ENCODE peak calls at places on chromosome 21, in nine cellular contexts. E is uterus; J is HepG2; G is CD4-positive, alpha-beta T cell; Y is H1; D is ascending aorta; V is AG04450; A is HAP-1; B is left lung. Z is an unnamed sample. For H3K27me3, the result is how much of the 10 kb centered on the place peaks cover.

GRCh38 chr21:46144464-46145070 is 10.8 kb downstream of the FTCD start:
- DNase-seq in D (no peak), E (peak), J (no peak), A (no peak), G (no peak), B (peak), V (no peak), Y (no peak), Z (no peak)

GRCh38 chr21:46399129-46399528 is 59.6 kb upstream of the DIP2A start:
- DNase-seq in J (no peak), A (no peak), V (no peak), E (no peak), G (no peak), D (no peak), Y (no peak), B (peak), Z (no peak)

GRCh38 chr21:17730782-17731181 is 88.4 kb downstream of the C21orf91 start:
- DNase-seq in J (no peak), D (no peak), V (no peak), B (no peak), Y (no peak), E (no peak), G (no peak), A (no peak), Z (no peak)

GRCh38 chr21:26070822-26071425 is 99.6 kb downstream of the APP start:
- DNase-seq in J (no peak), Y (no peak), V (no peak), B (no peak), E (peak), A (peak), D (no peak), G (peak), Z (no peak)

GRCh38 chr21:45013271-45013841 is 61.0 kb upstream of the ADARB1 start:
- DNase-seq in E (no peak), G (no peak), A (no peak), J (peak), B (peak), Y (no peak), V (no peak), D (peak), Z (peak)

GRCh38 chr21:31594279-31594678 is 65.2 kb upstream of the SOD1 start:
- DNase-seq in V (no peak), E (no peak), B (no peak), G (no peak), D (no peak), Y (no peak), A (no peak), J (no peak), Z (no peak)

GRCh38 chr21:35256468-35256988 is 207.4 kb upstream of the RUNX1 start:
- DNase-seq in D (peak), E (peak), J (peak), A (no peak), G (no peak), B (peak), V (peak), Y (no peak), Z (peak)

GRCh38 chr21:45494135-45494850 is 47.9 kb downstream of the SLC19A1 start:
- DNase-seq in E (no peak), J (no peak), B (peak), V (no peak), G (no peak), A (no peak), D (no peak), Y (no peak), Z (no peak)

GRCh38 chr21:31897311-31897710 is 24.5 kb downstream of the HUNK start:
- DNase-seq in G (no peak), B (no peak), Y (no peak), D (no peak), E (peak), V (no peak), J (no peak), A (no peak), Z (peak)

GRCh38 chr21:25562660-25563059 is 44.6 kb downstream of the MRPL39 start:
- DNase-seq in E (no peak), Y (no peak), B (no peak), D (no peak), V (no peak), J (no peak), A (no peak), G (no peak), Z (no peak)

GRCh38 chr21:41149199-41149598 is 18.8 kb upstream of the BACE2 start:
- DNase-seq in V (no peak), E (no peak), D (no peak), G (no peak), Y (no peak), B (no peak), A (no peak), J (no peak), Z (peak)

GRCh38 chr21:41147979-41148355 is 20.0 kb upstream of the BACE2 start:
- DNase-seq in Y (no peak), E (no peak), G (no peak), J (no peak), V (no peak), A (no peak), B (no peak), D (no peak), Z (no peak)

GRCh38 chr21:41152149-41152548 is 15.8 kb upstream of the BACE2 start:
- DNase-seq in J (no peak), E (no peak), G (no peak), Y (no peak), A (no peak), V (no peak), B (no peak), D (no peak), Z (no peak)

GRCh38 chr21:41147096-41147978 is 20.6 kb upstream of the BACE2 start:
- DNase-seq in Y (no peak), V (no peak), E (no peak), J (no peak), B (no peak), D (no peak), A (no peak), G (no peak), Z (peak)

GRCh38 chr21:41148798-41149197 is 19.2 kb upstream of the BACE2 start:
- DNase-seq in A (no peak), J (no peak), D (no peak), Y (no peak), B (no peak), E (no peak), V (no peak), G (no peak), Z (peak)
- H3K27me3 ChIP-seq in A (under half), J (under half), D (under half), Y (under half), B (under half), E (under half), V (under half), G (under half), Z (under half)

GRCh38 chr21:41744028-41744940 is 22.6 kb downstream of the RIPK4 start:
- DNase-seq in G (no peak), A (no peak), D (no peak), E (no peak), J (no peak), Y (no peak), B (no peak), V (no peak), Z (no peak)
- H3K27me3 ChIP-seq in G (under half), A (under half), D (under half), E (under half), J (under half), Y (under half), B (under half), V (under half), Z (under half)

GRCh38 chr21:39082656-39083376 is 100.4 kb downstream of the PSMG1 start:
- DNase-seq in Y (no peak), E (peak), A (no peak), G (no peak), J (peak), V (no peak), B (no peak), D (no peak), Z (peak)
- H3K27me3 ChIP-seq in Y (under half), E (under half), A (under half), G (under half), J (under half), V (under half), B (under half), D (under half), Z (under half)

DNA sequence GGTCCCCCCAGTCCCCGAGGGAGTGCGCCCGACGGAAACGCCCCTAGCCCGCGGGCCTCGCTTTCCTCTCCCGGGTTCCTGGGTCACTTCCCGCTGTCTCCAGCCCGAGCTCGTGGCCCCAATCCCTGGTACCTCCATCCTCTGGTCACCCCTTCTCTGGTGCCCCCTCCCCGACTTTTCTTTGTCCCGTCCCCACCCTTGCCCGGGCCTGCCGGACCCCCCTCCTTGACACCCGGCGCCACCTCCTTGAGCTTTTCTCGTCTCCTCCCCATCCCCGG is 320 bp upstream of the RIPPLY3 start:
- DNase-seq in E (no peak), B (no peak), J (no peak), V (no peak), D (no peak), Y (no peak), G (no peak), A (no peak), Z (peak)
- H3K27me3 ChIP-seq in E (under half), B (half or more), J (under half), V (under half), D (under half), Y (under half), G (under half), A (under half), Z (under half)